ENCODE peak calls at places on chromosomes 16 and 17, in six cellular contexts. A is HT1080, E is HS-5, O is SW 1271, Q is HCEC 1CT, D is H7. K is an unnamed sample.
A peak's percentile ranks its signal among the peaks of the same experiment; 100 is the strongest.

GRCh38 chr16:15672514-15673167 is 22.6 kb downstream of the NDE1 start:
- DNase-seq in D (no peak), O (peak; percentile 93), Q (peak; percentile 98), E (peak; percentile 88), A (peak; percentile 99), K (no peak)

GRCh38 chr16:81523387-81524115 is 78.9 kb downstream of the CMIP start:
- DNase-seq in Q (peak; percentile 58), D (no peak), O (no peak), A (peak; percentile 71), E (peak; percentile 25), K (no peak)

GRCh38 chr16:1642148-1642547 is 30.0 kb downstream of the CRAMP1 start:
- DNase-seq in E (no peak), A (no peak), O (no peak), D (no peak), Q (no peak), K (no peak)

GRCh38 chr16:14283786-14284185 is 212.7 kb downstream of the MRTFB start:
- DNase-seq in E (no peak), D (peak; percentile 59), Q (no peak), A (no peak), O (no peak), K (peak; percentile 63)

GRCh38 chr16:49452108-49452507 is 78.5 kb downstream of the C16orf78 start:
- DNase-seq in O (no peak), A (no peak), E (no peak), Q (no peak), D (no peak), K (no peak)

GRCh38 chr17:16911141-16911937 is 60.6 kb downstream of the TNFRSF13B start:
- DNase-seq in E (no peak), A (no peak), O (no peak), Q (no peak), D (no peak), K (peak; percentile 31)

GRCh38 chr17:47172698-47173565 is 16.2 kb downstream of the CDC27 start:
- DNase-seq in A (no peak), E (no peak), O (no peak), D (no peak), Q (no peak), K (no peak)

GRCh38 chr16:80914379-80915078 is 92.2 kb downstream of the CMC2 start:
- DNase-seq in Q (no peak), D (no peak), A (no peak), E (no peak), O (no peak), K (no peak)

GRCh38 chr17:69729937-69730336 is 315.4 kb downstream of the MAP2K6 start:
- DNase-seq in Q (peak; percentile 80), A (peak; percentile 73), O (no peak), D (no peak), E (peak; percentile 37), K (no peak)

GRCh38 chr17:57493171-57493570 is 236.8 kb downstream of the MSI2 start:
- DNase-seq in Q (no peak), O (no peak), A (no peak), D (no peak), E (no peak), K (no peak)

GRCh38 chr17:17111401-17112393 is 69.4 kb downstream of the MPRIP start:
- DNase-seq in Q (no peak), D (no peak), O (no peak), A (no peak), E (no peak), K (no peak)

GRCh38 chr16:78127130-78127529 is 27.7 kb downstream of the WWOX start:
- DNase-seq in O (no peak), A (peak; percentile 3), E (no peak), D (no peak), Q (peak; percentile 9), K (no peak)

GRCh38 chr16:31713071-31713944 is 160.3 kb upstream of the ZNF267 start:
- DNase-seq in A (peak; percentile 87), E (peak; percentile 74), D (peak; percentile 94), Q (peak; percentile 87), O (peak; percentile 94), K (peak; percentile 96)

GRCh38 chr16:58709338-58709737 is 24.8 kb upstream of the SLC38A7 start:
- DNase-seq in A (no peak), E (no peak), D (no peak), O (no peak), Q (no peak), K (no peak)

GRCh38 chr17:57410169-57410568 is 153.8 kb downstream of the MSI2 start:
- DNase-seq in D (no peak), E (no peak), O (no peak), Q (no peak), A (no peak), K (no peak)

GRCh38 chr17:14307560-14308024 is 6.7 kb downstream of the HS3ST3B1 start:
- DNase-seq in E (peak; percentile 92), D (no peak), Q (peak; percentile 88), A (peak; percentile 70), O (no peak), K (peak; percentile 3)

GRCh38 chr17:28878981-28879380 is 18.6 kb downstream of the FLOT2 start:
- DNase-seq in Q (peak; percentile 47), O (peak; percentile 45), D (peak; percentile 94), E (no peak), A (no peak), K (peak; percentile 94)

GRCh38 chr16:3063617-3064389 is 1.6 kb upstream of the IL32 start:
- DNase-seq in A (no peak), E (no peak), D (no peak), O (no peak), Q (no peak), K (no peak)

GRCh38 chr17:16866436-16866835 is 105.5 kb downstream of the TNFRSF13B start:
- DNase-seq in D (no peak), E (no peak), Q (no peak), O (no peak), A (no peak), K (no peak)

K was measured in H9.